ENCODE peak calls at places on chromosomes 12 and 14, in eight cellular contexts. V is endothelial cell of umbilical vein; P is hepatocyte; C is pancreas; N is CD8-positive, alpha-beta T cell; S is PC-9; E is AG10803; O is tibial nerve. L is an unnamed sample.

GRCh38 chr14:64060648-64061096 is 207.9 kb downstream of the SYNE2 start:
- DNase-seq in S (no peak), O (no peak), P (no peak), C (no peak), N (no peak), E (no peak), V (peak; percentile 10), L (peak; percentile 28)

GRCh38 chr12:106425061-106425706 is 67.6 kb downstream of the POLR3B start:
- DNase-seq in O (no peak), N (no peak), E (no peak), V (no peak), C (no peak), S (no peak), P (no peak), L (no peak)

GRCh38 chr12:21940549-21940948 is 677 bp downstream of the ABCC9 start:
- DNase-seq in S (no peak), C (no peak), E (no peak), P (no peak), N (no peak), O (no peak), V (peak; percentile 4), L (no peak)

GRCh38 chr12:72330291-72330690 is 58.1 kb downstream of the TRHDE start:
- DNase-seq in E (no peak), P (peak; percentile 8), S (no peak), O (no peak), V (no peak), C (no peak), N (no peak), L (no peak)

GRCh38 chr12:92593734-92594402 is 108.9 kb upstream of the PLEKHG7 start:
- DNase-seq in E (peak; percentile 92), V (peak; percentile 42), O (peak; percentile 26), N (peak; percentile 74), C (no peak), S (peak; percentile 51), P (peak; percentile 8), L (no peak)

GRCh38 chr12:12899530-12900380 is 8.4 kb downstream of the GPRC5A start:
- DNase-seq in O (peak; percentile 55), N (no peak), P (peak; percentile 80), V (peak; percentile 81), E (peak; percentile 95), S (peak; percentile 65), C (no peak), L (no peak)

GRCh38 chr14:96944297-96944696 is 147.1 kb downstream of the VRK1 start:
- DNase-seq in S (no peak), N (no peak), V (no peak), C (no peak), O (no peak), P (no peak), E (no peak), L (no peak)

GRCh38 chr14:25120261-25120660 is 70.3 kb upstream of the STXBP6 start:
- DNase-seq in N (no peak), O (no peak), V (no peak), P (no peak), S (no peak), E (peak; percentile 42), C (no peak), L (no peak)

GRCh38 chr12:1917172-1918070 is 1.0 kb downstream of the CACNA2D4 start:
- DNase-seq in P (peak; percentile 3), O (peak; percentile 21), E (no peak), C (no peak), V (no peak), N (no peak), S (no peak), L (no peak)

GRCh38 chr12:48489012-48489411 is 6.7 kb downstream of the C12orf54 start:
- DNase-seq in O (no peak), E (peak; percentile 5), V (no peak), P (peak; percentile 11), C (no peak), S (no peak), N (no peak), L (no peak)

GRCh38 chr12:16613199-16613598 is 7.2 kb upstream of the LMO3 start:
- DNase-seq in O (no peak), S (no peak), N (no peak), P (no peak), V (no peak), C (no peak), E (no peak), L (no peak)

GRCh38 chr12:94589591-94590001 is 60.8 kb downstream of the TMCC3 start:
- DNase-seq in E (no peak), C (no peak), N (no peak), V (no peak), P (no peak), O (no peak), S (peak; percentile 87), L (no peak)

DNA sequence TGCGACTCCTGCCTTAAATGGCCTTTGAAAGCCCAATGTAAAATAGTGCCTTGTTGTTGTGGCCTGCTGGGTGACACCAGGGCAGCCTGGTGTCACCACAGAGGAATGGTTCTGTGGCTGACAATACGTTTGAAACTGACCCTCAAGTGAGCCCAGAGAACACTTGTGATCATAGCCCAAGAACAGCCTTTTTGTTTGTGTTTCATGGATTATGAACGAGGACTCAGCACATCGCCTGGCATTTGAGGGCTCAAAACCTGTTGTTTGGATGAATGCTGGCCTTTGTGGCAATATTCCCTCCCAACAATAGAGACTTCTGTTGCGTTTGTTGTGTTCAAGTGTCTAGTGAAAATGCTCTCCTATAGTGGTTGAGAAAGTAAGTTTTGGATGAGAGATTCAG is 48.5 kb downstream of the TSPAN9 start:
- DNase-seq in E (no peak), N (no peak), V (no peak), O (no peak), S (no peak), C (no peak), P (no peak), L (no peak)
- TF ChIP-seq CTCF in E (no peak), N (no peak), V (no peak), O (no peak), S (no peak), C (no peak), P (no peak), L (no peak)

DNA sequence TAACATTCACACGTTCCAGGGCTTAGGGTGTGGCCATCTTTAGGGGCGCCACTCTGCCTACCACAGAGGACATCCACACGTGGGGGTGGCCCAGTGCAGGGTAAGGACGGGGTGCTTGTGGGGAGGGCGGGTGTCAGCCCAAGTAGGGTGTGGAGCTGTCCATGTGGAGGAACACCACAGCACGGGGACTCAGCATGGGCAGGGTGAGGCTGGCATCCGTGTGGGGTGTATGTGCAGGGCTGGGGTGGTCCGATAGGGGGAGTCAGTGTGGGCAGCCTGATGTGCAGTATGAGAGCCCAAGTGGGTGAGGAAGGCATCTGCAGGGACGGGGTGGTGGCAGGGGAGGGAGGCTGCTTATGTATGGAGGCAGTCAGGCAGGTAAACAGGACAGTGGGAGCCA is 17.7 kb downstream of the PSMC1 start:
- DNase-seq in E (no peak), S (no peak), C (peak; percentile 56), N (no peak), V (no peak), P (no peak), O (no peak), L (no peak)
- TF ChIP-seq CTCF in E (peak; percentile 29), S (no peak), C (no peak), N (no peak), V (peak; percentile 21), P (no peak), O (no peak), L (no peak)

GRCh38 chr12:20641127-20641526 is 54.0 kb upstream of the SLCO1C1 start:
- DNase-seq in N (no peak), P (no peak), V (no peak), O (no peak), C (no peak), E (no peak), S (no peak), L (no peak)

GRCh38 chr12:20643822-20644221 is 51.3 kb upstream of the SLCO1C1 start:
- DNase-seq in P (no peak), E (no peak), S (no peak), V (no peak), C (no peak), O (no peak), N (no peak), L (no peak)

DNA sequence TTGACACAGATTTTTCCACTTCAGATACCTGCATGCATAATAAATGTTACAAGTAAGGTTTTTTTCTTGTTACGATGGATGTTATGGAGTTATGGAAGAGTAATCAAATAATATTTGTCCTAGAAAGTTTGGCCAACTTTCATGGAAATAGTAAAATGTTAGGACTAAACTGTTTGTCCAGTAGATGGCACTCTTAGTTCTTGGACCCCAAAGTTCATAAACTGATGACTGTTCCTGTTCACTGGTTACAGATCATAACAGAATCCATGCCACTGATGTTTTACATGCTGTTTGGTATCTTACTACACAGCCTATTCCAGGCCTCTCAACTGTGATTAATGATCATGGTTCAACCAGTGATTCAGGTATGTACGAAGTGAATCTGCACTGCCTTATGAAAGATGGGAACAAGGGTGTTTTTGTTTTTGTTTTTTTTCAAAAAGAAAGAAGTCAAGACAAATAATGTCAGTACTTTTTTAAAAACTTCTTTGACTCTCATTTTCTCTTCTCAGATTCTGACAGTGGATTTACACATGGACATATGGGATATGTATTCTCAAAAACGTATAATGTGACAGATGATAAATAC is 48.8 kb upstream of the SLCO1C1 start:
- DNase-seq in S (no peak), V (peak; percentile 58), P (peak; percentile 56), O (peak; percentile 15), N (no peak), E (peak; percentile 49), C (no peak), L (no peak)
- TF ChIP-seq CTCF in S (peak; percentile 69), V (peak; percentile 56), P (peak; percentile 62), O (peak; percentile 32), N (no peak), E (peak; percentile 71), C (peak; percentile 28), L (peak; percentile 82)

GRCh38 chr12:108373111-108373510 is 34.0 kb upstream of the CMKLR1 start:
- DNase-seq in S (no peak), V (no peak), P (no peak), N (no peak), O (no peak), C (no peak), E (no peak), L (no peak)
- TF ChIP-seq CTCF in S (peak; percentile 50), V (peak; percentile 1), P (no peak), N (no peak), O (no peak), C (no peak), E (peak; percentile 24), L (peak; percentile 29)